ENCODE peak calls at places on chromosomes 2 and 18, in nine cellular contexts. One of them, this sample, is unnamed.

GRCh38 chr2:26616864-26617135 is 24.4 kb downstream of the CIB4 start:
- DNase-seq in mesothelial cell of epicardium: no peak
- DNase-seq in retina: no peak
- DNase-seq in pancreas: no peak
- DNase-seq in fibroblast of lung: no peak
- DNase-seq in spleen: peak
- DNase-seq in cardiac fibroblast: no peak
- DNase-seq in stimulated activated CD4-positive, alpha-beta T cell treated with anti-CD3 and anti-CD28 coated beads, TNF-alpha, amount 100 ng/mL, for 4 hours: no peak
- DNase-seq in GM03348: no peak
- DNase-seq in this sample: no peak

GRCh38 chr2:20634430-20635095 is 16.3 kb downstream of the HS1BP3 start:
- DNase-seq in cardiac fibroblast: peak
- DNase-seq in pancreas: no peak
- DNase-seq in mesothelial cell of epicardium: no peak
- DNase-seq in spleen: peak
- DNase-seq in stimulated activated CD4-positive, alpha-beta T cell treated with anti-CD3 and anti-CD28 coated beads, TNF-alpha, amount 100 ng/mL, for 4 hours: no peak
- DNase-seq in retina: peak
- DNase-seq in fibroblast of lung: peak
- DNase-seq in GM03348: peak
- DNase-seq in this sample: no peak

GRCh38 chr2:217103752-217104540 is 244.1 kb upstream of the TNP1 start:
- DNase-seq in stimulated activated CD4-positive, alpha-beta T cell treated with anti-CD3 and anti-CD28 coated beads, TNF-alpha, amount 100 ng/mL, for 4 hours: no peak
- DNase-seq in fibroblast of lung: peak
- DNase-seq in mesothelial cell of epicardium: no peak
- DNase-seq in spleen: no peak
- DNase-seq in pancreas: no peak
- DNase-seq in GM03348: peak
- DNase-seq in cardiac fibroblast: peak
- DNase-seq in retina: no peak
- DNase-seq in this sample: no peak

GRCh38 chr18:54812885-54813284 is 15.4 kb upstream of the RAB27B start:
- DNase-seq in fibroblast of lung: no peak
- DNase-seq in cardiac fibroblast: no peak
- DNase-seq in GM03348: no peak
- DNase-seq in pancreas: no peak
- DNase-seq in mesothelial cell of epicardium: no peak
- DNase-seq in retina: no peak
- DNase-seq in stimulated activated CD4-positive, alpha-beta T cell treated with anti-CD3 and anti-CD28 coated beads, TNF-alpha, amount 100 ng/mL, for 4 hours: no peak
- DNase-seq in spleen: no peak
- DNase-seq in this sample: no peak

GRCh38 chr2:145599761-145600160 is 1079.8 kb upstream of the ZEB2 start:
- DNase-seq in cardiac fibroblast: peak
- DNase-seq in mesothelial cell of epicardium: no peak
- DNase-seq in fibroblast of lung: peak
- DNase-seq in stimulated activated CD4-positive, alpha-beta T cell treated with anti-CD3 and anti-CD28 coated beads, TNF-alpha, amount 100 ng/mL, for 4 hours: no peak
- DNase-seq in retina: no peak
- DNase-seq in pancreas: no peak
- DNase-seq in spleen: no peak
- DNase-seq in GM03348: no peak
- DNase-seq in this sample: no peak

GRCh38 chr2:229313591-229313990 is 42.5 kb upstream of the PID1 start:
- DNase-seq in retina: no peak
- DNase-seq in fibroblast of lung: peak
- DNase-seq in GM03348: peak
- DNase-seq in pancreas: no peak
- DNase-seq in spleen: no peak
- DNase-seq in cardiac fibroblast: peak
- DNase-seq in stimulated activated CD4-positive, alpha-beta T cell treated with anti-CD3 and anti-CD28 coated beads, TNF-alpha, amount 100 ng/mL, for 4 hours: no peak
- DNase-seq in mesothelial cell of epicardium: no peak
- DNase-seq in this sample: no peak

GRCh38 chr2:20231632-20232031 is 6.7 kb upstream of the SDC1 start:
- DNase-seq in stimulated activated CD4-positive, alpha-beta T cell treated with anti-CD3 and anti-CD28 coated beads, TNF-alpha, amount 100 ng/mL, for 4 hours: no peak
- DNase-seq in spleen: no peak
- DNase-seq in GM03348: no peak
- DNase-seq in cardiac fibroblast: peak
- DNase-seq in retina: no peak
- DNase-seq in mesothelial cell of epicardium: peak
- DNase-seq in pancreas: no peak
- DNase-seq in fibroblast of lung: peak
- DNase-seq in this sample: no peak

GRCh38 chr2:118047273-118047898 is 33.5 kb upstream of the CCDC93 start:
- DNase-seq in spleen: no peak
- DNase-seq in mesothelial cell of epicardium: no peak
- DNase-seq in stimulated activated CD4-positive, alpha-beta T cell treated with anti-CD3 and anti-CD28 coated beads, TNF-alpha, amount 100 ng/mL, for 4 hours: no peak
- DNase-seq in retina: no peak
- DNase-seq in GM03348: peak
- DNase-seq in fibroblast of lung: peak
- DNase-seq in cardiac fibroblast: peak
- DNase-seq in pancreas: no peak
- DNase-seq in this sample: no peak

GRCh38 chr2:169300617-169301530 is 61.5 kb downstream of the LRP2 start:
- DNase-seq in retina: peak
- DNase-seq in cardiac fibroblast: no peak
- DNase-seq in pancreas: no peak
- DNase-seq in mesothelial cell of epicardium: no peak
- DNase-seq in fibroblast of lung: no peak
- DNase-seq in GM03348: no peak
- DNase-seq in stimulated activated CD4-positive, alpha-beta T cell treated with anti-CD3 and anti-CD28 coated beads, TNF-alpha, amount 100 ng/mL, for 4 hours: no peak
- DNase-seq in spleen: no peak
- DNase-seq in this sample: no peak

GRCh38 chr2:38494394-38494793 is 108.3 kb downstream of the HNRNPLL start:
- DNase-seq in mesothelial cell of epicardium: no peak
- DNase-seq in stimulated activated CD4-positive, alpha-beta T cell treated with anti-CD3 and anti-CD28 coated beads, TNF-alpha, amount 100 ng/mL, for 4 hours: no peak
- DNase-seq in fibroblast of lung: no peak
- DNase-seq in cardiac fibroblast: no peak
- DNase-seq in pancreas: no peak
- DNase-seq in retina: no peak
- DNase-seq in GM03348: no peak
- DNase-seq in spleen: no peak
- DNase-seq in this sample: peak

GRCh38 chr2:217919781-217920351 is 82.9 kb downstream of the TNS1 start:
- DNase-seq in fibroblast of lung: peak
- DNase-seq in mesothelial cell of epicardium: no peak
- DNase-seq in pancreas: no peak
- DNase-seq in GM03348: peak
- DNase-seq in stimulated activated CD4-positive, alpha-beta T cell treated with anti-CD3 and anti-CD28 coated beads, TNF-alpha, amount 100 ng/mL, for 4 hours: no peak
- DNase-seq in retina: no peak
- DNase-seq in cardiac fibroblast: peak
- DNase-seq in spleen: no peak
- DNase-seq in this sample: no peak